ENCODE peak calls at places on chromosomes 6 and 20, in nine cellular contexts. P is cardiac muscle cell, S is SJCRH30, L is upper lobe of right lung, Y is Panc1, T is small intestine, J is endodermal cell, Q is PC-3, Z is left ventricle myocardium inferior. V is an unnamed sample. For H3K4me1 and H3K9me3, the result is how much of the 10 kb centered on the place peaks cover.

GRCh38 chr6:17389274-17389847 is 4.0 kb upstream of the CAP2 start:
- DNase-seq in P (peak), S (peak), L (no peak), Y (no peak), T (no peak), J (no peak), Q (peak), Z (no peak), V (no peak)

GRCh38 chr6:38234934-38235678 is 404.6 kb downstream of the BTBD9 start:
- DNase-seq in P (no peak), S (no peak), L (no peak), Y (no peak), T (no peak), J (peak), Q (no peak), Z (no peak), V (no peak)

GRCh38 chr6:52667572-52667971 is 3.3 kb upstream of the TMEM14A start:
- DNase-seq in P (no peak), S (no peak), L (no peak), Y (no peak), T (no peak), J (no peak), Q (no peak), Z (no peak), V (no peak)

GRCh38 chr6:35048031-35048613 is 93.0 kb downstream of the TCP11 start:
- DNase-seq in P (no peak), S (peak), L (no peak), Y (no peak), T (no peak), J (peak), Q (no peak), Z (no peak), V (no peak)

GRCh38 chr6:152301021-152301805 is 335.9 kb downstream of the SYNE1 start:
- DNase-seq in P (no peak), S (no peak), L (no peak), Y (no peak), T (peak), J (no peak), Q (no peak), Z (no peak), V (no peak)

GRCh38 chr20:50191065-50191565 is 485 bp downstream of the CEBPB start:
- DNase-seq in P (no peak), S (peak), L (peak), Y (no peak), T (peak), J (no peak), Q (peak), Z (peak), V (peak)

GRCh38 chr20:21019831-21020655 is 86.1 kb downstream of the LINC00237 start:
- DNase-seq in P (no peak), S (no peak), L (no peak), Y (no peak), T (no peak), J (no peak), Q (no peak), Z (no peak), V (no peak)

GRCh38 chr6:29792123-29793035 is 35.2 kb upstream of the HLA-G start:
- DNase-seq in P (peak), S (no peak), L (peak), Y (no peak), T (peak), J (peak), Q (peak), Z (peak), V (peak)

GRCh38 chr6:118912646-118913045 is 18.7 kb downstream of the ASF1A start:
- DNase-seq in P (no peak), S (no peak), L (no peak), Y (no peak), T (no peak), J (no peak), Q (no peak), Z (no peak), V (no peak)

GRCh38 chr6:104710543-104711335 is 149.0 kb downstream of the HACE1 start:
- DNase-seq in P (no peak), S (no peak), L (no peak), Y (no peak), T (no peak), J (no peak), Q (peak), Z (no peak), V (no peak)

GRCh38 chr20:35226126-35226774 is at the start of gene MMP24:
- DNase-seq in P (no peak), S (no peak), L (no peak), Y (no peak), T (no peak), J (peak), Q (no peak), Z (no peak), V (no peak)

GRCh38 chr6:27414996-27415395 is 26.4 kb downstream of the ZNF391 start:
- DNase-seq in P (no peak), S (no peak), L (no peak), Y (no peak), T (no peak), J (no peak), Q (peak), Z (no peak), V (no peak)

GRCh38 chr20:38109657-38110524 is 55.2 kb downstream of the TGM2 start:
- DNase-seq in P (peak), S (peak), L (no peak), Y (peak), T (peak), J (peak), Q (peak), Z (peak), V (no peak)

GRCh38 chr20:22403860-22404608 is 180.3 kb downstream of the FOXA2 start:
- DNase-seq in P (peak), S (peak), L (no peak), Y (no peak), T (peak), J (no peak), Q (peak), Z (no peak), V (peak)

GRCh38 chr6:44456070-44456965 is 68.8 kb downstream of the CDC5L start:
- DNase-seq in P (peak), S (peak), L (no peak), Y (no peak), T (peak), J (peak), Q (peak), Z (no peak), V (no peak)

GRCh38 chr6:46062312-46062711 is 46.7 kb upstream of the CLIC5 start:
- DNase-seq in P (peak), S (no peak), L (peak), Y (no peak), T (peak), J (no peak), Q (peak), Z (no peak), V (peak)

GRCh38 chr20:50928469-50928868 is 2.8 kb downstream of the ADNP start:
- DNase-seq in P (no peak), S (no peak), L (no peak), Y (no peak), T (no peak), J (no peak), Q (no peak), Z (no peak), V (no peak)

GRCh38 chr20:53881362-53881761 is 189.0 kb downstream of the BCAS1 start:
- DNase-seq in P (no peak), S (no peak), L (no peak), Y (no peak), T (no peak), J (no peak), Q (no peak), Z (no peak), V (no peak)

GRCh38 chr6:18551228-18551627 is 164.1 kb downstream of the RNF144B start:
- DNase-seq in P (peak), S (no peak), L (no peak), Y (no peak), T (no peak), J (no peak), Q (peak), Z (no peak), V (no peak)

GRCh38 chr6:18327621-18328548 is 59.3 kb upstream of the RNF144B start:
- DNase-seq in P (peak), S (no peak), L (peak), Y (no peak), T (no peak), J (peak), Q (no peak), Z (no peak), V (peak)

GRCh38 chr6:11097476-11097875 is 3.8 kb downstream of the SMIM13 start:
- DNase-seq in P (peak), S (no peak), L (no peak), Y (no peak), T (no peak), J (no peak), Q (no peak), Z (no peak), V (no peak)

GRCh38 chr6:50824505-50824904 is 5.8 kb downstream of the TFAP2B start:
- DNase-seq in P (no peak), S (peak), L (no peak), Y (no peak), T (no peak), J (no peak), Q (no peak), Z (no peak), V (no peak)

GRCh38 chr6:33613794-33614166 is 7.3 kb upstream of the ITPR3 start:
- DNase-seq in P (peak), S (no peak), L (no peak), Y (no peak), T (no peak), J (no peak), Q (peak), Z (no peak), V (no peak)

GRCh38 chr6:166420351-166420750 is 37.6 kb upstream of the MPC1 start:
- DNase-seq in P (peak), S (no peak), L (no peak), Y (no peak), T (no peak), J (no peak), Q (peak), Z (no peak), V (no peak)

GRCh38 chr6:152776833-152777232 is 26.2 kb downstream of the VIP start:
- DNase-seq in P (no peak), S (no peak), L (no peak), Y (no peak), T (no peak), J (no peak), Q (no peak), Z (no peak), V (no peak)

GRCh38 chr6:151485616-151486015 is 8.2 kb upstream of the CCDC170 start:
- DNase-seq in P (no peak), S (no peak), L (no peak), Y (no peak), T (no peak), J (no peak), Q (peak), Z (no peak), V (no peak)

GRCh38 chr6:18586133-18586532 is 199.0 kb downstream of the RNF144B start:
- DNase-seq in P (no peak), S (peak), L (no peak), Y (no peak), T (no peak), J (no peak), Q (no peak), Z (no peak), V (no peak)

GRCh38 chr6:43078651-43079050 is 2.5 kb downstream of the PTK7 start:
- DNase-seq in P (peak), S (no peak), L (no peak), Y (no peak), T (no peak), J (no peak), Q (no peak), Z (no peak), V (no peak)
- H3K4me3 ChIP-seq in P (no peak), S (no peak), L (no peak), Y (peak), T (no peak), J (peak), Q (no peak), Z (no peak), V (no peak)

GRCh38 chr6:107806675-107807074 is 17.4 kb downstream of the SCML4 start:
- DNase-seq in P (no peak), S (peak), L (no peak), Y (no peak), T (no peak), J (peak), Q (no peak), Z (no peak), V (no peak)

GRCh38 chr6:107801195-107801594 is 22.9 kb downstream of the SCML4 start:
- DNase-seq in P (no peak), S (no peak), L (no peak), Y (no peak), T (no peak), J (peak), Q (no peak), Z (no peak), V (no peak)

GRCh38 chr6:107805504-107805903 is 18.6 kb downstream of the SCML4 start:
- DNase-seq in P (no peak), S (no peak), L (no peak), Y (no peak), T (no peak), J (peak), Q (no peak), Z (no peak), V (no peak)

GRCh38 chr6:107807186-107807585 is 16.9 kb downstream of the SCML4 start:
- DNase-seq in P (no peak), S (no peak), L (no peak), Y (no peak), T (no peak), J (peak), Q (no peak), Z (no peak), V (no peak)

GRCh38 chr6:107803957-107804356 is 20.2 kb downstream of the SCML4 start:
- DNase-seq in P (no peak), S (no peak), L (no peak), Y (no peak), T (no peak), J (peak), Q (no peak), Z (no peak), V (no peak)
- H3K4me1 ChIP-seq in P (under half), S (under half), L (under half), Y (under half), T (under half), J (under half), Q (under half), Z (under half), V (under half)

GRCh38 chr6:164166515-164166914 is 752.0 kb downstream of the QKI start:
- DNase-seq in P (no peak), S (no peak), L (no peak), Y (no peak), T (no peak), J (no peak), Q (no peak), Z (no peak), V (no peak)
- H3K9me3 ChIP-seq in P (under half), S (under half), L (under half), Y (under half), T (under half), J (under half), Q (under half), Z (under half), V (under half)

DNA sequence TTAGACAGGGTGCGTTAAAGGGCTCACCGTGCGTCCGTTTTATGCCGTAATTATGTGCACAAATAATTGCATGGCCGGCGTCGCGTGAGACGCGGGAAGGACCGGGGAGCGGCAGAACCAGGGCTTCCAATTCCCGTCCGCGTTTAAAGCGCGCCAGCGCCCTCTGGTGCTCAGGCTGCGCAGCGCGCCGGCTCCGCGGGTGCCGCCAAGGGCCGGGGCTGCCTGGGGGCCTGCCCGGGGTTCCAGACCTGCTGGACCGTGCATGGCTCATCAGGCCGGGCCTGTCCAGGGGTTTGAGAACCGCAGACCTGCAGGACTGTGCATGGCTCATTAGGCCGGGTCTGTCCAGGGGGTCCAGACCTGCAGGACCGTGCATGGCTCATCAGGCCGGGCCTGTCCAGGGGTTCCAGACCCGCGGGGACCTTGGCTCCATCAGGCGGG is 369.0 kb downstream of the THBS2 start:
- DNase-seq in P (peak), S (peak), L (peak), Y (no peak), T (peak), J (peak), Q (peak), Z (peak), V (peak)
- H3K4me3 ChIP-seq in P (no peak), S (no peak), L (peak), Y (no peak), T (no peak), J (no peak), Q (no peak), Z (peak), V (peak)

DNA sequence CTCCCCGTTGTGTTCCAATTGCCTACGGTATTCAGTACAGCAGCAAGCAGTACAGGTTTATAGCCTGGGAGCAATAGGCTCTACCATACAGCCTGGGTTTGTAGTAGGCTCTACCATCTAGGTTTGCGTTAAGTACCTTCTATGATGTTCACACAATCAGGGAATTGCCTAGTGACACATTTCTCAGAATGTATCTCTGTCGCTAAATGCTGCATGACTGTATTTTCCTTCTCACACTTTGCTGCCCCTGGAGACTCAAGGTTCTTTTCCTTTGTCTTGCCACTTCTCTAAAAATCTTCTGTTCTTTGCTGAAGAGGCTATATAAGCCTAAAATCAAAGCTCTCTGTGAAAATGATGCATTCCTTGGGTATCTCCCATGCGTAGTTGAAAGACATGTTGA is 241.9 kb downstream of the CD83 start:
- DNase-seq in P (no peak), S (no peak), L (no peak), Y (no peak), T (no peak), J (no peak), Q (no peak), Z (no peak), V (no peak)
- H3K4me1 ChIP-seq in P (under half), S (under half), L (under half), Y (under half), T (under half), J (under half), Q (under half), Z (under half), V (under half)

GRCh38 chr20:31236953-31237352 is 20.5 kb upstream of the DEFB115 start:
- DNase-seq in P (no peak), S (no peak), L (no peak), Y (no peak), T (no peak), J (no peak), Q (no peak), Z (no peak), V (no peak)

GRCh38 chr20:31237763-31238162 is 19.7 kb upstream of the DEFB115 start:
- DNase-seq in P (no peak), S (no peak), L (no peak), Y (no peak), T (no peak), J (no peak), Q (no peak), Z (no peak), V (no peak)

GRCh38 chr20:31239139-31239538 is 18.3 kb upstream of the DEFB115 start:
- DNase-seq in P (no peak), S (no peak), L (no peak), Y (no peak), T (no peak), J (no peak), Q (no peak), Z (no peak), V (no peak)
- H3K9me3 ChIP-seq in P (under half), S (under half), L (under half), Y (under half), T (under half), J (half or more), Q (half or more), Z (half or more), V (half or more)